ENCODE peak calls at places on chromosomes 5 and 9, in five cellular contexts. One of them, this sample, is unnamed.

GRCh38 chr5:128228506-128228905 is 144.9 kb downstream of the SLC12A2 start:
- DNase-seq in HCT116: no peak
- DNase-seq in prostate gland: no peak
- DNase-seq in HFFc6: peak; percentile 21
- DNase-seq in left ventricle myocardium inferior: no peak
- DNase-seq in this sample: peak; percentile 57

GRCh38 chr5:80568251-80568650 is 1.8 kb downstream of the ANKRD34B start:
- DNase-seq in HCT116: no peak
- DNase-seq in prostate gland: no peak
- DNase-seq in HFFc6: no peak
- DNase-seq in left ventricle myocardium inferior: no peak
- DNase-seq in this sample: no peak

GRCh38 chr9:124038239-124038638 is 26.7 kb downstream of the LHX2 start:
- DNase-seq in HCT116: no peak
- DNase-seq in prostate gland: no peak
- DNase-seq in HFFc6: no peak
- DNase-seq in left ventricle myocardium inferior: no peak
- DNase-seq in this sample: peak; percentile 25

GRCh38 chr9:35072461-35073275 is at the start of gene VCP:
- DNase-seq in HCT116: peak; percentile 99
- DNase-seq in prostate gland: peak; percentile 99
- DNase-seq in HFFc6: peak; percentile 99
- DNase-seq in left ventricle myocardium inferior: peak; percentile 98
- DNase-seq in this sample: peak; percentile 99

GRCh38 chr9:124551472-124552339 is 44.5 kb upstream of the NR5A1 start:
- DNase-seq in HCT116: peak; percentile 46
- DNase-seq in prostate gland: peak; percentile 34
- DNase-seq in HFFc6: peak; percentile 70
- DNase-seq in left ventricle myocardium inferior: peak; percentile 16
- DNase-seq in this sample: peak; percentile 43

GRCh38 chr5:141814064-141814982 is 63.9 kb downstream of the PCDH1 start:
- DNase-seq in HCT116: peak; percentile 36
- DNase-seq in prostate gland: no peak
- DNase-seq in HFFc6: no peak
- DNase-seq in left ventricle myocardium inferior: peak; percentile 55
- DNase-seq in this sample: peak; percentile 39

GRCh38 chr5:132342291-132343180 is 27.0 kb upstream of the SLC22A5 start:
- DNase-seq in HCT116: no peak
- DNase-seq in prostate gland: no peak
- DNase-seq in HFFc6: no peak
- DNase-seq in left ventricle myocardium inferior: no peak
- DNase-seq in this sample: no peak

GRCh38 chr9:132858756-132859155 is 19.3 kb downstream of the AK8 start:
- DNase-seq in HCT116: no peak
- DNase-seq in prostate gland: no peak
- DNase-seq in HFFc6: no peak
- DNase-seq in left ventricle myocardium inferior: no peak
- DNase-seq in this sample: no peak

GRCh38 chr5:169164481-169164925 is 136.4 kb downstream of the SLIT3 start:
- DNase-seq in HCT116: no peak
- DNase-seq in prostate gland: peak; percentile 87
- DNase-seq in HFFc6: peak; percentile 36
- DNase-seq in left ventricle myocardium inferior: no peak
- DNase-seq in this sample: peak; percentile 72

GRCh38 chr9:106682420-106682819 is 180.5 kb upstream of the ZNF462 start:
- DNase-seq in HCT116: no peak
- DNase-seq in prostate gland: no peak
- DNase-seq in HFFc6: no peak
- DNase-seq in left ventricle myocardium inferior: no peak
- DNase-seq in this sample: no peak

GRCh38 chr5:16550316-16550952 is 66.4 kb downstream of the RETREG1 start:
- DNase-seq in HCT116: peak; percentile 56
- DNase-seq in prostate gland: no peak
- DNase-seq in HFFc6: peak; percentile 53
- DNase-seq in left ventricle myocardium inferior: no peak
- DNase-seq in this sample: peak; percentile 80

GRCh38 chr5:147547730-147548129 is 37.9 kb upstream of the DPYSL3 start:
- DNase-seq in HCT116: no peak
- DNase-seq in prostate gland: no peak
- DNase-seq in HFFc6: no peak
- DNase-seq in left ventricle myocardium inferior: no peak
- DNase-seq in this sample: no peak

GRCh38 chr9:16688814-16689213 is 181.7 kb downstream of the BNC2 start:
- DNase-seq in HCT116: no peak
- DNase-seq in prostate gland: no peak
- DNase-seq in HFFc6: no peak
- DNase-seq in left ventricle myocardium inferior: no peak
- DNase-seq in this sample: no peak

GRCh38 chr5:133962131-133962530 is 6.3 kb downstream of the C5orf15 start:
- DNase-seq in HCT116: no peak
- DNase-seq in prostate gland: no peak
- DNase-seq in HFFc6: no peak
- DNase-seq in left ventricle myocardium inferior: no peak
- DNase-seq in this sample: no peak

GRCh38 chr5:158013939-158014338 is 155.0 kb upstream of the CLINT1 start:
- DNase-seq in HCT116: no peak
- DNase-seq in prostate gland: no peak
- DNase-seq in HFFc6: no peak
- DNase-seq in left ventricle myocardium inferior: no peak
- DNase-seq in this sample: no peak

GRCh38 chr5:87751801-87752200 is 339.1 kb upstream of the CCNH start:
- DNase-seq in HCT116: no peak
- DNase-seq in prostate gland: no peak
- DNase-seq in HFFc6: no peak
- DNase-seq in left ventricle myocardium inferior: no peak
- DNase-seq in this sample: no peak

GRCh38 chr5:150298701-150299451 is 3.8 kb downstream of the ARSI start:
- DNase-seq in HCT116: no peak
- DNase-seq in prostate gland: no peak
- DNase-seq in HFFc6: peak; percentile 99
- DNase-seq in left ventricle myocardium inferior: no peak
- DNase-seq in this sample: peak; percentile 91

GRCh38 chr5:122999947-123000563 is 36.5 kb downstream of the PPIC start:
- DNase-seq in HCT116: peak; percentile 36
- DNase-seq in prostate gland: no peak
- DNase-seq in HFFc6: no peak
- DNase-seq in left ventricle myocardium inferior: no peak
- DNase-seq in this sample: peak; percentile 45

GRCh38 chr5:145830594-145830993 is 4.5 kb downstream of the PRELID2 start:
- DNase-seq in HCT116: no peak
- DNase-seq in prostate gland: no peak
- DNase-seq in HFFc6: peak; percentile 54
- DNase-seq in left ventricle myocardium inferior: no peak
- DNase-seq in this sample: peak; percentile 49

GRCh38 chr9:98399950-98400683 is 144.7 kb upstream of the TBC1D2 start:
- DNase-seq in HCT116: no peak
- DNase-seq in prostate gland: no peak
- DNase-seq in HFFc6: no peak
- DNase-seq in left ventricle myocardium inferior: no peak
- DNase-seq in this sample: no peak

GRCh38 chr9:69184266-69184665 is 10.2 kb downstream of the TJP2 start:
- DNase-seq in HCT116: no peak
- DNase-seq in prostate gland: no peak
- DNase-seq in HFFc6: no peak
- DNase-seq in left ventricle myocardium inferior: no peak
- DNase-seq in this sample: peak; percentile 53

GRCh38 chr9:12696931-12697622 is 3.9 kb downstream of the TYRP1 start:
- DNase-seq in HCT116: no peak
- DNase-seq in prostate gland: no peak
- DNase-seq in HFFc6: no peak
- DNase-seq in left ventricle myocardium inferior: no peak
- DNase-seq in this sample: no peak

GRCh38 chr9:12698293-12698692 is 5.1 kb downstream of the TYRP1 start:
- DNase-seq in HCT116: no peak
- DNase-seq in prostate gland: no peak
- DNase-seq in HFFc6: no peak
- DNase-seq in left ventricle myocardium inferior: no peak
- DNase-seq in this sample: peak; percentile 17

GRCh38 chr9:12697719-12698118 is 4.5 kb downstream of the TYRP1 start:
- DNase-seq in HCT116: no peak
- DNase-seq in prostate gland: no peak
- DNase-seq in HFFc6: no peak
- DNase-seq in left ventricle myocardium inferior: no peak
- DNase-seq in this sample: no peak

GRCh38 chr9:12699529-12699928 is 6.3 kb downstream of the TYRP1 start:
- DNase-seq in HCT116: no peak
- DNase-seq in prostate gland: no peak
- DNase-seq in HFFc6: peak; percentile 6
- DNase-seq in left ventricle myocardium inferior: no peak
- DNase-seq in this sample: no peak

GRCh38 chr9:12698986-12699385 is 5.8 kb downstream of the TYRP1 start:
- DNase-seq in HCT116: no peak
- DNase-seq in prostate gland: no peak
- DNase-seq in HFFc6: no peak
- DNase-seq in left ventricle myocardium inferior: no peak
- DNase-seq in this sample: no peak
- TF ChIP-seq CTCF in HCT116: peak; percentile 51
- TF ChIP-seq CTCF in prostate gland: no peak
- TF ChIP-seq CTCF in HFFc6: no peak
- TF ChIP-seq CTCF in left ventricle myocardium inferior: peak; percentile 44
- TF ChIP-seq CTCF in this sample: no peak

GRCh38 chr5:137890850-137891249 is 1.6 kb downstream of the PKD2L2 start:
- DNase-seq in HCT116: no peak
- DNase-seq in prostate gland: no peak
- DNase-seq in HFFc6: no peak
- DNase-seq in left ventricle myocardium inferior: no peak
- DNase-seq in this sample: no peak

GRCh38 chr5:137887831-137888230 is 1.4 kb upstream of the PKD2L2 start:
- DNase-seq in HCT116: no peak
- DNase-seq in prostate gland: no peak
- DNase-seq in HFFc6: no peak
- DNase-seq in left ventricle myocardium inferior: no peak
- DNase-seq in this sample: no peak

GRCh38 chr5:137891849-137892248 is 2.6 kb downstream of the PKD2L2 start:
- DNase-seq in HCT116: no peak
- DNase-seq in prostate gland: no peak
- DNase-seq in HFFc6: no peak
- DNase-seq in left ventricle myocardium inferior: no peak
- DNase-seq in this sample: no peak

GRCh38 chr5:137888489-137888874 is 775 bp upstream of the PKD2L2 start:
- DNase-seq in HCT116: no peak
- DNase-seq in prostate gland: no peak
- DNase-seq in HFFc6: no peak
- DNase-seq in left ventricle myocardium inferior: no peak
- DNase-seq in this sample: no peak

GRCh38 chr5:137888875-137889759 is at the start of gene PKD2L2:
- DNase-seq in HCT116: no peak
- DNase-seq in prostate gland: peak; percentile 67
- DNase-seq in HFFc6: peak; percentile 43
- DNase-seq in left ventricle myocardium inferior: peak; percentile 88
- DNase-seq in this sample: peak; percentile 79
- TF ChIP-seq CTCF in HCT116: no peak
- TF ChIP-seq CTCF in prostate gland: no peak
- TF ChIP-seq CTCF in HFFc6: no peak
- TF ChIP-seq CTCF in left ventricle myocardium inferior: peak; percentile 40
- TF ChIP-seq CTCF in this sample: no peak

GRCh38 chr5:61649971-61650370 is 317.9 kb downstream of the ZSWIM6 start:
- DNase-seq in HCT116: no peak
- DNase-seq in prostate gland: no peak
- DNase-seq in HFFc6: no peak
- DNase-seq in left ventricle myocardium inferior: no peak
- DNase-seq in this sample: no peak

GRCh38 chr5:61651202-61651601 is 319.1 kb downstream of the ZSWIM6 start:
- DNase-seq in HCT116: no peak
- DNase-seq in prostate gland: no peak
- DNase-seq in HFFc6: no peak
- DNase-seq in left ventricle myocardium inferior: no peak
- DNase-seq in this sample: no peak

GRCh38 chr5:61652916-61653315 is 320.9 kb downstream of the ZSWIM6 start:
- DNase-seq in HCT116: no peak
- DNase-seq in prostate gland: no peak
- DNase-seq in HFFc6: no peak
- DNase-seq in left ventricle myocardium inferior: no peak
- DNase-seq in this sample: no peak

GRCh38 chr5:61653802-61654580 is 321.9 kb downstream of the ZSWIM6 start:
- DNase-seq in HCT116: no peak
- DNase-seq in prostate gland: no peak
- DNase-seq in HFFc6: no peak
- DNase-seq in left ventricle myocardium inferior: no peak
- DNase-seq in this sample: no peak

GRCh38 chr5:61649231-61649630 is 317.2 kb downstream of the ZSWIM6 start:
- DNase-seq in HCT116: no peak
- DNase-seq in prostate gland: no peak
- DNase-seq in HFFc6: no peak
- DNase-seq in left ventricle myocardium inferior: no peak
- DNase-seq in this sample: no peak
- TF ChIP-seq CTCF in HCT116: no peak
- TF ChIP-seq CTCF in prostate gland: no peak
- TF ChIP-seq CTCF in HFFc6: no peak
- TF ChIP-seq CTCF in left ventricle myocardium inferior: no peak
- TF ChIP-seq CTCF in this sample: no peak

GRCh38 chr5:173602423-173602822 is 14.0 kb downstream of the BOD1 start:
- DNase-seq in HCT116: no peak
- DNase-seq in prostate gland: no peak
- DNase-seq in HFFc6: peak; percentile 58
- DNase-seq in left ventricle myocardium inferior: peak; percentile 53
- DNase-seq in this sample: peak; percentile 35
- TF ChIP-seq CTCF in HCT116: no peak
- TF ChIP-seq CTCF in prostate gland: no peak
- TF ChIP-seq CTCF in HFFc6: no peak
- TF ChIP-seq CTCF in left ventricle myocardium inferior: no peak
- TF ChIP-seq CTCF in this sample: no peak

GRCh38 chr5:14581891-14582796 is 552 bp downstream of the OTULINL start:
- DNase-seq in HCT116: peak; percentile 33
- DNase-seq in prostate gland: peak; percentile 37
- DNase-seq in HFFc6: peak; percentile 23
- DNase-seq in left ventricle myocardium inferior: peak; percentile 48
- DNase-seq in this sample: peak; percentile 66
- TF ChIP-seq CTCF in HCT116: peak; percentile 28
- TF ChIP-seq CTCF in prostate gland: no peak
- TF ChIP-seq CTCF in HFFc6: peak; percentile 30
- TF ChIP-seq CTCF in left ventricle myocardium inferior: peak; percentile 35
- TF ChIP-seq CTCF in this sample: no peak

DNA sequence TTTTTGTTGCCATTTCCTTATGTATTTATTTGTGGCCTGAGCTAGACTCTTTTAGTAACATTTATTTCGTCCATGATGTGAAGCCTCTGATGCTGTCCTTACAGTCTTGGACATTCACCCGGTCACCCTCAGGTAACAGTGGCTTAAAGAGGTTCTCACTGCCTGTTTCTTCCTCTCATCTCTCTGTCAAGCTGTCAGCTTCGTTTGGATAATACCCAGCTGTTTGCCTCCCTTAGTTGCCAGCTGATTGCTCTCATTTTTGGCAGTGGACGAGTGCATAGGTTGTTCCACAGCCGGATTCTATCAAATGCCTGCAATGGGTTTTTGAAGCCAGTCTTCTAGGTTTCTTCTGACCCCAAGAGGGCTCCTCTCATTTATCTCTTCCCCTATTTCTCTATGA is 427.7 kb downstream of the MED10 start:
- DNase-seq in HCT116: no peak
- DNase-seq in prostate gland: no peak
- DNase-seq in HFFc6: no peak
- DNase-seq in left ventricle myocardium inferior: no peak
- DNase-seq in this sample: no peak
- TF ChIP-seq CTCF in HCT116: no peak
- TF ChIP-seq CTCF in prostate gland: no peak
- TF ChIP-seq CTCF in HFFc6: no peak
- TF ChIP-seq CTCF in left ventricle myocardium inferior: no peak
- TF ChIP-seq CTCF in this sample: no peak